ENCODE peak calls at places on chromosomes 1 and 21, in nine cellular contexts. G is adrenal gland, X is suprapubic skin, F is upper lobe of right lung, M is fibroblast of lung, Z is cardiac muscle cell, R is RWPE1, U is MM.1S, O is breast epithelium. B is an unnamed sample.

GRCh38 chr1:63913533-63913932 is 139.7 kb downstream of the ROR1 start:
- DNase-seq in G (no peak), X (no peak), F (no peak), M (peak; percentile 35), Z (no peak), R (no peak), U (no peak), O (no peak), B (no peak)

GRCh38 chr21:32920474-32920873 is 105.3 kb upstream of the OLIG2 start:
- DNase-seq in G (no peak), X (no peak), F (no peak), M (no peak), Z (no peak), R (no peak), U (no peak), O (no peak), B (no peak)

GRCh38 chr1:39262802-39263201 is 58.3 kb downstream of the MACF1 start:
- DNase-seq in G (no peak), X (no peak), F (no peak), M (no peak), Z (peak; percentile 12), R (no peak), U (no peak), O (no peak), B (no peak)

GRCh38 chr21:26769613-26770188 is 75.5 kb downstream of the ADAMTS1 start:
- DNase-seq in G (no peak), X (no peak), F (no peak), M (peak; percentile 84), Z (peak; percentile 77), R (peak; percentile 18), U (no peak), O (no peak), B (no peak)

GRCh38 chr21:37207441-37208009 is 59.6 kb downstream of the VPS26C start:
- DNase-seq in G (peak; percentile 67), X (no peak), F (no peak), M (peak; percentile 12), Z (no peak), R (no peak), U (peak; percentile 53), O (peak; percentile 72), B (no peak)

GRCh38 chr1:30895942-30896660 is 12.5 kb downstream of the SDC3 start:
- DNase-seq in G (no peak), X (no peak), F (no peak), M (no peak), Z (peak; percentile 58), R (no peak), U (no peak), O (no peak), B (no peak)

GRCh38 chr1:206538086-206538781 is 30.9 kb downstream of the RASSF5 start:
- DNase-seq in G (no peak), X (peak; percentile 40), F (no peak), M (no peak), Z (no peak), R (no peak), U (no peak), O (no peak), B (no peak)

GRCh38 chr1:11041048-11041447 is 6.0 kb downstream of the MASP2 start:
- DNase-seq in G (no peak), X (no peak), F (no peak), M (no peak), Z (no peak), R (no peak), U (no peak), O (no peak), B (no peak)

GRCh38 chr1:67721650-67722291 is 36.8 kb downstream of the GADD45A start:
- DNase-seq in G (no peak), X (no peak), F (no peak), M (no peak), Z (no peak), R (no peak), U (peak; percentile 56), O (no peak), B (no peak)

GRCh38 chr1:177983824-177984528 is 14.1 kb upstream of the SEC16B start:
- DNase-seq in G (peak; percentile 70), X (peak; percentile 67), F (no peak), M (peak; percentile 97), Z (peak; percentile 96), R (peak; percentile 42), U (no peak), O (no peak), B (peak; percentile 70)
- H3K27ac ChIP-seq in G (no peak overlapping the region), X (peak overlapping the region; percentile 24), F (no peak overlapping the region), M (peak overlapping the region; percentile 18), Z (no peak overlapping the region), R (no peak overlapping the region), U (no peak overlapping the region), O (peak overlapping the region; percentile 11), B (peak overlapping the region; percentile 2)

GRCh38 chr21:34934350-34934749 is 114.8 kb downstream of the RUNX1 start:
- DNase-seq in G (no peak), X (no peak), F (no peak), M (no peak), Z (no peak), R (no peak), U (no peak), O (no peak), B (no peak)

GRCh38 chr21:34933609-34934345 is 115.3 kb downstream of the RUNX1 start:
- DNase-seq in G (no peak), X (no peak), F (no peak), M (no peak), Z (no peak), R (no peak), U (peak; percentile 88), O (no peak), B (no peak)

GRCh38 chr21:34932233-34932632 is 116.9 kb downstream of the RUNX1 start:
- DNase-seq in G (no peak), X (no peak), F (no peak), M (no peak), Z (no peak), R (no peak), U (no peak), O (no peak), B (no peak)

GRCh38 chr21:34928637-34929036 is 120.5 kb downstream of the RUNX1 start:
- DNase-seq in G (no peak), X (no peak), F (no peak), M (no peak), Z (no peak), R (no peak), U (no peak), O (no peak), B (no peak)

DNA sequence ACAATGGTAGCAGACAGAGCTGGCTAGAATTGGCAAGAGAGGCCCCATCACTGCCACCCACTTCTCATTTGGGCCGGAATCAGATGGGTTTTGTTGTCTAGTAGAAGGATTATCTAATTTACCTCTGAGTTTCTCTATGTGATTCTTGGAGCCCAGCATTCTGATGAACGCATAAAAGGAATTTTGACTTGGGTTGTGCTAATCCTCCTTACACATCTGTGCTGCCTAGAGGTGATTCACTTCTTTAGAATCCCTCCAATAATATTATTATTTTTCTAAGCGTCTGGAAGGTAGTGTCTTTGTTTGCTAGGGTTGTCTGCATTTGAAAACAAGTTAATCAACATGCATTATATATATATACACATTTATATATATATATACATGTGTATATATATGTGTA is 118.1 kb downstream of the RUNX1 start:
- DNase-seq in G (no peak), X (no peak), F (no peak), M (no peak), Z (no peak), R (no peak), U (no peak), O (no peak), B (no peak)
- H3K27ac ChIP-seq in G (no peak overlapping the region), X (no peak overlapping the region), F (no peak overlapping the region), M (no peak overlapping the region), Z (no peak overlapping the region), R (no peak overlapping the region), U (no peak overlapping the region), O (no peak overlapping the region), B (no peak overlapping the region)

DNA sequence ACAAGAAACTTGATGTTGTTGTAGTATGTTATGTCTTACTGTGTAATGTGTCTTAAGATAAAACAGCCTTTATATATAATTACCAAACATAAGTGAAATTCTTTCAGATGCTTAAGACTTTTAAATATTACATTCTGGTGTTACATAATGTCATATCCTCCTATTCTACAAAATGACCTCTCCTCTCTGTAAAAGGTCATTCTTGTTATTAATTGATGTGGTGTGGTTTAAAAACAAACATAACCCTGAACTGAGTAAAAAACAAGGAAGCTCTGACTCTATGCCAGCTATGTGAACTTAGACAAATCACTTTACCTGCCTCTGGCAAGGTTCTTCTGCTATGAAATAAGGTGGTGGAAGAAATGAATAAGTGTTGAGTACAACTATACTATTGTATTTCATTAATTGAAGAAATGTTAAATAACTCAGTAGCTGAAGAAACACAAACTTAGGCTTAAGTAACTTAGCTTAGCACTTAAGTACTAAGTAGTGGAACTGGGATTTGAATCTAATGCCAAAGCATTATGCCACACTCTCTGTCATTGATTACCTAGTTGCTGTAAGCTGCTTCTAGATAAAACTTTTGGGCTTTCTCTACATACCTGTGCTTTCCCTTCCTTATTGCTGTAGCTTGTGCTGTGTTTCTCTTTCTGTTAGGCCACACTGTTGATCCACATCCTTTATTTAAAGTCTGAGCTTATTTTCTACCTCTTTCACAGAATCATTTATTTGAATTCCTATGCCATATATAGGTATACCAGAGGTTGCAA is 859 bp upstream of the ANGPTL1 start:
- DNase-seq in G (no peak), X (no peak), F (no peak), M (no peak), Z (no peak), R (no peak), U (no peak), O (no peak), B (no peak)
- H3K27ac ChIP-seq in G (peak overlapping the region; percentile 59), X (no peak overlapping the region), F (peak overlapping the region; percentile 7), M (no peak overlapping the region), Z (no peak overlapping the region), R (no peak overlapping the region), U (no peak overlapping the region), O (peak overlapping the region; percentile 36), B (peak overlapping the region; percentile 12)

GRCh38 chr1:8871965-8872399 is 6.5 kb downstream of the ENO1 start:
- DNase-seq in G (no peak), X (no peak), F (no peak), M (peak; percentile 38), Z (no peak), R (no peak), U (no peak), O (no peak), B (no peak)

GRCh38 chr1:8873001-8873400 is 5.5 kb downstream of the ENO1 start:
- DNase-seq in G (no peak), X (no peak), F (no peak), M (no peak), Z (no peak), R (no peak), U (no peak), O (no peak), B (no peak)

GRCh38 chr1:8870118-8870517 is 8.4 kb downstream of the ENO1 start:
- DNase-seq in G (no peak), X (no peak), F (no peak), M (no peak), Z (no peak), R (no peak), U (no peak), O (no peak), B (no peak)

GRCh38 chr1:8870605-8871538 is 7.6 kb downstream of the ENO1 start:
- DNase-seq in G (no peak), X (no peak), F (no peak), M (no peak), Z (no peak), R (peak; percentile 56), U (no peak), O (no peak), B (no peak)

DNA sequence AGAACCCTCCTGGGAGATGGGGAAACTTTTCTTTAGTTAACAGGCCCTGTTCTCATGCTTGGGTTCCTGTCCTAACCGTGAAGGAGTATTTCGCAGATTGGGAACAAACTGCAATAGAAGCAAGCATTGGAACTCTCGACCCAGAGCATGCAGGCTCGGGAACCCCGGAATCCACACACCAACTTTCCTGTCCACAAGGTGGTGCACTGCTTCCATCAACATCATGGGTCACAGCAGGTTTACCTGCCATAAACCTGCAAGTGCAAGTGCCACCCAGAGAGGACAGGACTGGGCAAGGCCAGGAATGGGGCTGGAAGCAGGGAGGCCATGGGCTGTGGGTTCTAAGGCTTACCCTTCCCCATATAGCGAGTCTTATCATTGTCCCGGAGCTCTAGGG is 6.9 kb downstream of the ENO1 start:
- DNase-seq in G (no peak), X (no peak), F (no peak), M (no peak), Z (no peak), R (no peak), U (no peak), O (no peak), B (no peak)
- H3K27ac ChIP-seq in G (no peak overlapping the region), X (no peak overlapping the region), F (peak overlapping the region; percentile 11), M (peak overlapping the region; percentile 35), Z (peak overlapping the region; percentile 67), R (peak overlapping the region; percentile 93), U (no peak overlapping the region), O (no peak overlapping the region), B (no peak overlapping the region)